ENCODE peak calls at places on chromosomes 3 and 15, in five cellular contexts. One of them, this sample, is unnamed.

GRCh38 chr3:28103871-28104270 is 137.5 kb upstream of the CMC1 start:
- DNase-seq in spleen: no peak
- DNase-seq in PC-3: no peak
- DNase-seq in transverse colon: no peak
- DNase-seq in astrocyte of the spinal cord: no peak
- DNase-seq in this sample: no peak

GRCh38 chr3:100429187-100429586 is 27.8 kb downstream of the LNP1 start:
- DNase-seq in spleen: no peak
- DNase-seq in PC-3: no peak
- DNase-seq in transverse colon: no peak
- DNase-seq in astrocyte of the spinal cord: no peak
- DNase-seq in this sample: no peak

GRCh38 chr15:67024322-67024997 is 40.9 kb upstream of the SMAD3 start:
- DNase-seq in spleen: no peak
- DNase-seq in PC-3: peak; percentile 90
- DNase-seq in transverse colon: peak; percentile 77
- DNase-seq in astrocyte of the spinal cord: peak; percentile 95
- DNase-seq in this sample: peak; percentile 95

GRCh38 chr3:143037867-143038266 is 36.5 kb downstream of the U2SURP start:
- DNase-seq in spleen: no peak
- DNase-seq in PC-3: no peak
- DNase-seq in transverse colon: no peak
- DNase-seq in astrocyte of the spinal cord: no peak
- DNase-seq in this sample: peak; percentile 6

GRCh38 chr15:81642451-81642990 is 268.5 kb upstream of the TMC3 start:
- DNase-seq in spleen: no peak
- DNase-seq in PC-3: no peak
- DNase-seq in transverse colon: no peak
- DNase-seq in astrocyte of the spinal cord: peak; percentile 0
- DNase-seq in this sample: peak; percentile 3

GRCh38 chr15:90456236-90456635 is 68.2 kb downstream of the IQGAP1 start:
- DNase-seq in spleen: no peak
- DNase-seq in PC-3: no peak
- DNase-seq in transverse colon: no peak
- DNase-seq in astrocyte of the spinal cord: no peak
- DNase-seq in this sample: no peak

GRCh38 chr3:140931801-140932200 is 9.8 kb upstream of the SLC25A36 start:
- DNase-seq in spleen: no peak
- DNase-seq in PC-3: no peak
- DNase-seq in transverse colon: no peak
- DNase-seq in astrocyte of the spinal cord: no peak
- DNase-seq in this sample: no peak

GRCh38 chr3:177527182-177527581 is 329.9 kb upstream of the TBL1XR1 start:
- DNase-seq in spleen: no peak
- DNase-seq in PC-3: no peak
- DNase-seq in transverse colon: no peak
- DNase-seq in astrocyte of the spinal cord: no peak
- DNase-seq in this sample: no peak

GRCh38 chr3:194110483-194110882 is 25.5 kb upstream of the HES1 start:
- DNase-seq in spleen: no peak
- DNase-seq in PC-3: no peak
- DNase-seq in transverse colon: no peak
- DNase-seq in astrocyte of the spinal cord: no peak
- DNase-seq in this sample: no peak

GRCh38 chr3:143831208-143831607 is 17.1 kb downstream of the SLC9A9 start:
- DNase-seq in spleen: no peak
- DNase-seq in PC-3: peak; percentile 26
- DNase-seq in transverse colon: no peak
- DNase-seq in astrocyte of the spinal cord: peak; percentile 50
- DNase-seq in this sample: peak; percentile 62

GRCh38 chr15:70054884-70055387 is 42.8 kb downstream of the TLE3 start:
- DNase-seq in spleen: peak; percentile 50
- DNase-seq in PC-3: no peak
- DNase-seq in transverse colon: no peak
- DNase-seq in astrocyte of the spinal cord: no peak
- DNase-seq in this sample: no peak

GRCh38 chr3:160754371-160754854 is 1.6 kb upstream of the PPM1L start:
- DNase-seq in spleen: no peak
- DNase-seq in PC-3: peak; percentile 51
- DNase-seq in transverse colon: peak; percentile 39
- DNase-seq in astrocyte of the spinal cord: peak; percentile 61
- DNase-seq in this sample: peak; percentile 59

GRCh38 chr3:94118390-94118789 is 55.5 kb downstream of the NSUN3 start:
- DNase-seq in spleen: no peak
- DNase-seq in PC-3: no peak
- DNase-seq in transverse colon: no peak
- DNase-seq in astrocyte of the spinal cord: no peak
- DNase-seq in this sample: no peak

GRCh38 chr3:132592211-132592610 is 4.9 kb upstream of the ACKR4 start:
- DNase-seq in spleen: no peak
- DNase-seq in PC-3: no peak
- DNase-seq in transverse colon: no peak
- DNase-seq in astrocyte of the spinal cord: no peak
- DNase-seq in this sample: peak; percentile 30

GRCh38 chr3:65714138-65714537 is 324.6 kb downstream of the MAGI1 start:
- DNase-seq in spleen: no peak
- DNase-seq in PC-3: no peak
- DNase-seq in transverse colon: no peak
- DNase-seq in astrocyte of the spinal cord: peak; percentile 84
- DNase-seq in this sample: peak; percentile 16

GRCh38 chr15:90872481-90873184 is 4.2 kb downstream of the FURIN start:
- DNase-seq in spleen: peak; percentile 47
- DNase-seq in PC-3: peak; percentile 69
- DNase-seq in transverse colon: no peak
- DNase-seq in astrocyte of the spinal cord: peak; percentile 84
- DNase-seq in this sample: peak; percentile 84

GRCh38 chr15:25930931-25931330 is 67.8 kb upstream of the ATP10A start:
- DNase-seq in spleen: no peak
- DNase-seq in PC-3: no peak
- DNase-seq in transverse colon: no peak
- DNase-seq in astrocyte of the spinal cord: no peak
- DNase-seq in this sample: peak; percentile 60

GRCh38 chr3:169891886-169892285 is 19.5 kb upstream of the SAMD7 start:
- DNase-seq in spleen: no peak
- DNase-seq in PC-3: no peak
- DNase-seq in transverse colon: no peak
- DNase-seq in astrocyte of the spinal cord: no peak
- DNase-seq in this sample: no peak

GRCh38 chr15:90889736-90890456 is 5.6 kb downstream of the FES start:
- DNase-seq in spleen: peak; percentile 74
- DNase-seq in PC-3: no peak
- DNase-seq in transverse colon: no peak
- DNase-seq in astrocyte of the spinal cord: no peak
- DNase-seq in this sample: no peak

DNA sequence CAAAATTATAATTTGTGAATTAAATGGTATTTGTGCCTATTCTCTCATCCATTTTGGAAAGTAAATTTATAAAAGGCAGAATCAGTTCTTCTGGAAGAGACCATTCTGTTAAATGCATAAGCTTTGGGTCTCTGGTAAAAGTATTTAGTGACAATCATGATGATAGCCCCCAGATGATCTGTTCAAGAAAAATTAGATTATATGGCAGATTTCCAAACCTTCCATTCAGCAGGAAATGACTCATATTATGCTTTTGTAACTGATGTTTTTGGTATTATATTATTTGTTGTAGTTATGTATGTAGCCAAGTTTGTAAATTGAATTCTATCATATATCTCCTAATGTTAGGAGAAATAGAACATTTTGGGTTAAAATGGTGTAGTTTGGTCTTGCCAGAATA is 340.8 kb upstream of the DPH6 start:
- DNase-seq in spleen: no peak
- DNase-seq in PC-3: peak; percentile 62
- DNase-seq in transverse colon: no peak
- DNase-seq in astrocyte of the spinal cord: peak; percentile 24
- DNase-seq in this sample: peak; percentile 58
- H3K4me3 ChIP-seq in spleen: no peak overlapping the region
- H3K4me3 ChIP-seq in PC-3: no peak overlapping the region
- H3K4me3 ChIP-seq in transverse colon: no peak overlapping the region
- H3K4me3 ChIP-seq in astrocyte of the spinal cord: no peak overlapping the region
- H3K4me3 ChIP-seq in this sample: no peak overlapping the region

DNA sequence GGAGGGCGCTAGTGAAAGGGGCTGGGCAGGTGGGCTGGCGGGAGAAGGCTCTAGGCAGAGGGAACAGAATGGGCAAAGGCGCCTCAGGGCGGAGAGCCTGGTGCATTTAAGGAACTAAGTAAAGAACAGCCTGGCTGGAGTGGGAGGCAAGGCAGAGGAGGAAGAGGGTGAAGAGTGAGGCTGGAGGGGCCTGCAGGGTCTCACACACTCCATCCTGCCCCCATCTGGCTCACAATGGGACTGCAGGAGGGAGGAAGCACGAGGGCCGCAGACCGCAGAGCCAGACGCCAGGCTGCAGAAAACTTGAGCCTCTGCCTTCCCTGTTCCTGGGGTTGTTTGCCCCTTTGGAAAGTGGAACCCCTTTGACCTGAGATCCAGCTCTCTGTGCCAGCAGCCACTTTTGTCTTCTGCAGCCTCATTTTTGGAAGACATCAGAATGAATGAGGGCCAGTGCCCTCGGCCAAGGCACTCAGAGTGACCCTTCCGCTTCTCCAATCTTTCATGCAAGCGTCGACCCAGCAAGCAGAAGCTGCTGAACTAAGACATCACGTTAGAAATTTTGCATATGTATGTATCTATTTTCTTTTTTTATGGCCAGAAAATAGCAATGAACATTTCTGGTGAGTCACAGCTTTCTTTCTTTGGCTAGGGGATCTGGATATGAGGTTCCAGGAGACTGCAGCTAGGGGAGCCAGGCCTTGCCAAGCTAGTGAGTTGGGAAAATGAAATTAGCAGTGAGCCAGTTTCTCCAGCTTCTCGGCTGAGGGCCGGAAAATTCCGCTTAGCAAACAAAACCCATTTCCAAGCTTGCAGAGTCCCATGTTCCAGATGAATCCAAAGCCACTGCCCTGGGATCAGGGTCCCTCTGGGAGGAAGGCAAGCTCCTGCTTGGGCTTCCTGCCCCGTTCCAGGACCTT is 137.8 kb downstream of the SRGAP3 start:
- DNase-seq in spleen: no peak
- DNase-seq in PC-3: no peak
- DNase-seq in transverse colon: no peak
- DNase-seq in astrocyte of the spinal cord: no peak
- DNase-seq in this sample: peak; percentile 55
- TF ChIP-seq CTCF in spleen: no peak
- TF ChIP-seq CTCF in PC-3: peak; percentile 39
- TF ChIP-seq CTCF in transverse colon: no peak
- TF ChIP-seq CTCF in astrocyte of the spinal cord: no peak
- TF ChIP-seq CTCF in this sample: peak; percentile 31

GRCh38 chr3:23999012-23999641 is 54.0 kb downstream of the NR1D2 start:
- DNase-seq in spleen: no peak
- DNase-seq in PC-3: peak; percentile 86
- DNase-seq in transverse colon: peak; percentile 71
- DNase-seq in astrocyte of the spinal cord: peak; percentile 65
- DNase-seq in this sample: peak; percentile 66
- H3K4me3 ChIP-seq in spleen: no peak overlapping the region
- H3K4me3 ChIP-seq in PC-3: no peak overlapping the region
- H3K4me3 ChIP-seq in transverse colon: no peak overlapping the region
- H3K4me3 ChIP-seq in astrocyte of the spinal cord: no peak overlapping the region
- H3K4me3 ChIP-seq in this sample: no peak overlapping the region

GRCh38 chr3:124579641-124580040 is 150.6 kb upstream of the UMPS start:
- DNase-seq in spleen: no peak
- DNase-seq in PC-3: no peak
- DNase-seq in transverse colon: no peak
- DNase-seq in astrocyte of the spinal cord: no peak
- DNase-seq in this sample: no peak
- TF ChIP-seq CTCF in spleen: no peak
- TF ChIP-seq CTCF in PC-3: no peak
- TF ChIP-seq CTCF in transverse colon: no peak
- TF ChIP-seq CTCF in astrocyte of the spinal cord: no peak
- TF ChIP-seq CTCF in this sample: no peak

GRCh38 chr3:13253208-13253937 is 166.7 kb downstream of the NUP210 start:
- DNase-seq in spleen: no peak
- DNase-seq in PC-3: no peak
- DNase-seq in transverse colon: no peak
- DNase-seq in astrocyte of the spinal cord: no peak
- DNase-seq in this sample: no peak
- H3K4me3 ChIP-seq in spleen: no peak overlapping the region
- H3K4me3 ChIP-seq in PC-3: no peak overlapping the region
- H3K4me3 ChIP-seq in transverse colon: no peak overlapping the region
- H3K4me3 ChIP-seq in astrocyte of the spinal cord: no peak overlapping the region
- H3K4me3 ChIP-seq in this sample: no peak overlapping the region

GRCh38 chr3:149020839-149021252 is 29.5 kb downstream of the GYG1 start:
- DNase-seq in spleen: no peak
- DNase-seq in PC-3: no peak
- DNase-seq in transverse colon: no peak
- DNase-seq in astrocyte of the spinal cord: no peak
- DNase-seq in this sample: no peak
- TF ChIP-seq CTCF in spleen: no peak
- TF ChIP-seq CTCF in PC-3: no peak
- TF ChIP-seq CTCF in transverse colon: no peak
- TF ChIP-seq CTCF in astrocyte of the spinal cord: no peak
- TF ChIP-seq CTCF in this sample: no peak

GRCh38 chr3:183984749-183985729 is 32.6 kb downstream of the ABCC5 start:
- DNase-seq in spleen: no peak
- DNase-seq in PC-3: no peak
- DNase-seq in transverse colon: no peak
- DNase-seq in astrocyte of the spinal cord: no peak
- DNase-seq in this sample: no peak

GRCh38 chr3:183980408-183980807 is 37.3 kb downstream of the ABCC5 start:
- DNase-seq in spleen: no peak
- DNase-seq in PC-3: no peak
- DNase-seq in transverse colon: no peak
- DNase-seq in astrocyte of the spinal cord: no peak
- DNase-seq in this sample: peak; percentile 76

GRCh38 chr3:183981990-183982658 is 35.6 kb downstream of the ABCC5 start:
- DNase-seq in spleen: no peak
- DNase-seq in PC-3: no peak
- DNase-seq in transverse colon: no peak
- DNase-seq in astrocyte of the spinal cord: no peak
- DNase-seq in this sample: peak; percentile 42

GRCh38 chr3:183987014-183987600 is 30.6 kb downstream of the ABCC5 start:
- DNase-seq in spleen: no peak
- DNase-seq in PC-3: no peak
- DNase-seq in transverse colon: no peak
- DNase-seq in astrocyte of the spinal cord: no peak
- DNase-seq in this sample: no peak

GRCh38 chr3:183984337-183984736 is 33.3 kb downstream of the ABCC5 start:
- DNase-seq in spleen: no peak
- DNase-seq in PC-3: no peak
- DNase-seq in transverse colon: no peak
- DNase-seq in astrocyte of the spinal cord: no peak
- DNase-seq in this sample: peak; percentile 45
- H3K4me3 ChIP-seq in spleen: no peak overlapping the region
- H3K4me3 ChIP-seq in PC-3: no peak overlapping the region
- H3K4me3 ChIP-seq in transverse colon: no peak overlapping the region
- H3K4me3 ChIP-seq in astrocyte of the spinal cord: no peak overlapping the region
- H3K4me3 ChIP-seq in this sample: no peak overlapping the region

This sample was measured in fibroblast of mammary gland.